ENCODE peak calls at places on chromosomes 1 and 21, in six cellular contexts. One of them, this sample, is unnamed.

GRCh38 chr1:236011641-236012040 is 53.2 kb downstream of the NID1 start:
- DNase-seq in GM12865: no peak
- DNase-seq in Calu3: no peak
- DNase-seq in MCF 10A: no peak
- DNase-seq in mammary epithelial cell: no peak
- DNase-seq in esophagus squamous epithelium: no peak
- DNase-seq in this sample: no peak

GRCh38 chr21:36127250-36127904 is 7.5 kb upstream of the CBR3 start:
- DNase-seq in GM12865: no peak
- DNase-seq in Calu3: no peak
- DNase-seq in MCF 10A: no peak
- DNase-seq in mammary epithelial cell: no peak
- DNase-seq in esophagus squamous epithelium: no peak
- DNase-seq in this sample: no peak

GRCh38 chr1:47755368-47755990 is 241.7 kb downstream of the TRABD2B start:
- DNase-seq in GM12865: peak
- DNase-seq in Calu3: peak
- DNase-seq in MCF 10A: peak
- DNase-seq in mammary epithelial cell: no peak
- DNase-seq in esophagus squamous epithelium: no peak
- DNase-seq in this sample: peak

GRCh38 chr1:207404849-207405525 is 49.1 kb upstream of the CR2 start:
- DNase-seq in GM12865: peak
- DNase-seq in Calu3: peak
- DNase-seq in MCF 10A: peak
- DNase-seq in mammary epithelial cell: peak
- DNase-seq in esophagus squamous epithelium: no peak
- DNase-seq in this sample: peak

GRCh38 chr1:234617986-234618725 is 8.2 kb upstream of the IRF2BP2 start:
- DNase-seq in GM12865: no peak
- DNase-seq in Calu3: no peak
- DNase-seq in MCF 10A: peak
- DNase-seq in mammary epithelial cell: peak
- DNase-seq in esophagus squamous epithelium: no peak
- DNase-seq in this sample: no peak

GRCh38 chr1:205588691-205589445 is 42.9 kb downstream of the ELK4 start:
- DNase-seq in GM12865: peak
- DNase-seq in Calu3: peak
- DNase-seq in MCF 10A: peak
- DNase-seq in mammary epithelial cell: no peak
- DNase-seq in esophagus squamous epithelium: no peak
- DNase-seq in this sample: no peak

GRCh38 chr1:93672477-93673158 is 9.0 kb downstream of the BCAR3 start:
- DNase-seq in GM12865: no peak
- DNase-seq in Calu3: peak
- DNase-seq in MCF 10A: no peak
- DNase-seq in mammary epithelial cell: no peak
- DNase-seq in esophagus squamous epithelium: no peak
- DNase-seq in this sample: no peak

GRCh38 chr1:219433471-219434131 is 179.3 kb downstream of the ZC3H11B start:
- DNase-seq in GM12865: no peak
- DNase-seq in Calu3: no peak
- DNase-seq in MCF 10A: no peak
- DNase-seq in mammary epithelial cell: no peak
- DNase-seq in esophagus squamous epithelium: no peak
- DNase-seq in this sample: no peak

GRCh38 chr21:36155603-36156338 is 853 bp upstream of the DOP1B start:
- DNase-seq in GM12865: peak
- DNase-seq in Calu3: peak
- DNase-seq in MCF 10A: no peak
- DNase-seq in mammary epithelial cell: peak
- DNase-seq in esophagus squamous epithelium: peak
- DNase-seq in this sample: no peak

GRCh38 chr1:211478376-211478775 is 13.6 kb downstream of the RD3 start:
- DNase-seq in GM12865: no peak
- DNase-seq in Calu3: no peak
- DNase-seq in MCF 10A: no peak
- DNase-seq in mammary epithelial cell: no peak
- DNase-seq in esophagus squamous epithelium: no peak
- DNase-seq in this sample: no peak

GRCh38 chr1:25867210-25867991 is 8.1 kb downstream of the PAQR7 start:
- DNase-seq in GM12865: no peak
- DNase-seq in Calu3: peak
- DNase-seq in MCF 10A: no peak
- DNase-seq in mammary epithelial cell: no peak
- DNase-seq in esophagus squamous epithelium: no peak
- DNase-seq in this sample: no peak

GRCh38 chr1:21904475-21904724 is 32.7 kb downstream of the HSPG2 start:
- DNase-seq in GM12865: no peak
- DNase-seq in Calu3: peak
- DNase-seq in MCF 10A: no peak
- DNase-seq in mammary epithelial cell: no peak
- DNase-seq in esophagus squamous epithelium: no peak
- DNase-seq in this sample: no peak

GRCh38 chr1:204108312-204109141 is 35.6 kb downstream of the SOX13 start:
- DNase-seq in GM12865: no peak
- DNase-seq in Calu3: no peak
- DNase-seq in MCF 10A: no peak
- DNase-seq in mammary epithelial cell: no peak
- DNase-seq in esophagus squamous epithelium: no peak
- DNase-seq in this sample: no peak

GRCh38 chr1:205575294-205575885 is 56.4 kb downstream of the ELK4 start:
- DNase-seq in GM12865: no peak
- DNase-seq in Calu3: peak
- DNase-seq in MCF 10A: no peak
- DNase-seq in mammary epithelial cell: no peak
- DNase-seq in esophagus squamous epithelium: no peak
- DNase-seq in this sample: no peak

GRCh38 chr1:212692774-212693644 is 6.6 kb downstream of the BATF3 start:
- DNase-seq in GM12865: no peak
- DNase-seq in Calu3: no peak
- DNase-seq in MCF 10A: peak
- DNase-seq in mammary epithelial cell: peak
- DNase-seq in esophagus squamous epithelium: no peak
- DNase-seq in this sample: no peak

GRCh38 chr1:97423397-97423796 is 497.4 kb downstream of the DPYD start:
- DNase-seq in GM12865: no peak
- DNase-seq in Calu3: no peak
- DNase-seq in MCF 10A: no peak
- DNase-seq in mammary epithelial cell: no peak
- DNase-seq in esophagus squamous epithelium: no peak
- DNase-seq in this sample: no peak

GRCh38 chr1:226126824-226127591 is 59.5 kb downstream of the ACBD3 start:
- DNase-seq in GM12865: no peak
- DNase-seq in Calu3: peak
- DNase-seq in MCF 10A: no peak
- DNase-seq in mammary epithelial cell: peak
- DNase-seq in esophagus squamous epithelium: no peak
- DNase-seq in this sample: no peak

GRCh38 chr1:119410977-119411376 is 4.0 kb upstream of the HSD3B2 start:
- DNase-seq in GM12865: no peak
- DNase-seq in Calu3: no peak
- DNase-seq in MCF 10A: no peak
- DNase-seq in mammary epithelial cell: no peak
- DNase-seq in esophagus squamous epithelium: no peak
- DNase-seq in this sample: no peak

DNA sequence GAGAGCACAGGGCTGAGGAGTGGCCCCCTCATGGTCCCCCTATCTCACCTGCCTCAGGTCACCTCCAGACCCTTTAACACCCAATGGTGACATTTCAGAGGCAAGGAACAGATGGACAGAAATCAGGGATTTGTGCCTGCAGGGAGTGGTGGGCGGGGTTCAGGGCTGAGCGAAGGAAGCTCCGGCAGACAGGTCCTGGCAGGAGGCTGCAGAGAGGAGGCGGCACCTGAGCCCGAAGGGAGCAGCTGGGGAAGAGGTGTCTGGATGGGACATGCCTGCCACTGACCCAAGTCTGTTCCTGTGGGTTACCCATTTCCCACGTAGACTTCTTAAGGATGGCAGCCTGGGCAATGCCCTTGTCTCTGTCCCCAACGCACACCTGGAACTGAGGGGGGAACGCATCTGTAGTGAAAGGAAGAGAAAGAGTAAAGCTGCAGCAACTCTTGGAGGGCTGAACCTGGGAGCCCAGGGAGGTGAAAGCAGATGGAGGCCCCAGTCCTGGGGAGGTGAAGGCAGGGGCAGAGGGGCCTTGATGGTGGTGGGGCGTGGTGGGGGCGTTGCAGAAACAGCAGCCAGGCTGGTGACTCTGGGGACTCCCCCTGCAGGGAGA is 61.6 kb upstream of the ADARB1 start:
- DNase-seq in GM12865: no peak
- DNase-seq in Calu3: peak
- DNase-seq in MCF 10A: peak
- DNase-seq in mammary epithelial cell: peak
- DNase-seq in esophagus squamous epithelium: no peak
- DNase-seq in this sample: no peak
- TF ChIP-seq CTCF in GM12865: no peak
- TF ChIP-seq CTCF in Calu3: no peak
- TF ChIP-seq CTCF in MCF 10A: no peak
- TF ChIP-seq CTCF in mammary epithelial cell: no peak
- TF ChIP-seq CTCF in esophagus squamous epithelium: no peak
- TF ChIP-seq CTCF in this sample: no peak

GRCh38 chr21:31180256-31181088 is 142.2 kb upstream of the KRTAP19-8 start:
- DNase-seq in GM12865: peak
- DNase-seq in Calu3: peak
- DNase-seq in MCF 10A: peak
- DNase-seq in mammary epithelial cell: peak
- DNase-seq in esophagus squamous epithelium: no peak
- DNase-seq in this sample: peak
- TF ChIP-seq CTCF in GM12865: peak
- TF ChIP-seq CTCF in Calu3: no peak
- TF ChIP-seq CTCF in MCF 10A: peak
- TF ChIP-seq CTCF in mammary epithelial cell: peak
- TF ChIP-seq CTCF in esophagus squamous epithelium: peak
- TF ChIP-seq CTCF in this sample: peak

GRCh38 chr1:239951518-239952130 is 140.1 kb upstream of the FMN2 start:
- DNase-seq in GM12865: peak
- DNase-seq in Calu3: peak
- DNase-seq in MCF 10A: peak
- DNase-seq in mammary epithelial cell: peak
- DNase-seq in esophagus squamous epithelium: no peak
- DNase-seq in this sample: peak
- TF ChIP-seq CTCF in GM12865: peak
- TF ChIP-seq CTCF in Calu3: peak
- TF ChIP-seq CTCF in MCF 10A: peak
- TF ChIP-seq CTCF in mammary epithelial cell: peak
- TF ChIP-seq CTCF in esophagus squamous epithelium: peak
- TF ChIP-seq CTCF in this sample: peak

GRCh38 chr1:230176871-230177411 is 109.9 kb downstream of the GALNT2 start:
- DNase-seq in GM12865: no peak
- DNase-seq in Calu3: no peak
- DNase-seq in MCF 10A: no peak
- DNase-seq in mammary epithelial cell: no peak
- DNase-seq in esophagus squamous epithelium: no peak
- DNase-seq in this sample: no peak
- TF ChIP-seq CTCF in GM12865: no peak
- TF ChIP-seq CTCF in Calu3: no peak
- TF ChIP-seq CTCF in MCF 10A: no peak
- TF ChIP-seq CTCF in mammary epithelial cell: no peak
- TF ChIP-seq CTCF in esophagus squamous epithelium: no peak
- TF ChIP-seq CTCF in this sample: no peak

GRCh38 chr1:41440321-41441090 is 44.0 kb downstream of the EDN2 start:
- DNase-seq in GM12865: no peak
- DNase-seq in Calu3: no peak
- DNase-seq in MCF 10A: no peak
- DNase-seq in mammary epithelial cell: no peak
- DNase-seq in esophagus squamous epithelium: no peak
- DNase-seq in this sample: no peak

GRCh38 chr1:41444796-41445195 is 39.7 kb downstream of the EDN2 start:
- DNase-seq in GM12865: no peak
- DNase-seq in Calu3: no peak
- DNase-seq in MCF 10A: no peak
- DNase-seq in mammary epithelial cell: no peak
- DNase-seq in esophagus squamous epithelium: no peak
- DNase-seq in this sample: no peak

GRCh38 chr1:41439234-41439633 is 45.2 kb downstream of the EDN2 start:
- DNase-seq in GM12865: no peak
- DNase-seq in Calu3: no peak
- DNase-seq in MCF 10A: no peak
- DNase-seq in mammary epithelial cell: no peak
- DNase-seq in esophagus squamous epithelium: no peak
- DNase-seq in this sample: no peak

GRCh38 chr1:41444246-41444645 is 40.2 kb downstream of the EDN2 start:
- DNase-seq in GM12865: no peak
- DNase-seq in Calu3: no peak
- DNase-seq in MCF 10A: no peak
- DNase-seq in mammary epithelial cell: no peak
- DNase-seq in esophagus squamous epithelium: no peak
- DNase-seq in this sample: no peak

GRCh38 chr1:41442697-41443251 is 41.7 kb downstream of the EDN2 start:
- DNase-seq in GM12865: no peak
- DNase-seq in Calu3: no peak
- DNase-seq in MCF 10A: no peak
- DNase-seq in mammary epithelial cell: peak
- DNase-seq in esophagus squamous epithelium: no peak
- DNase-seq in this sample: no peak
- TF ChIP-seq CTCF in GM12865: no peak
- TF ChIP-seq CTCF in Calu3: no peak
- TF ChIP-seq CTCF in MCF 10A: no peak
- TF ChIP-seq CTCF in mammary epithelial cell: no peak
- TF ChIP-seq CTCF in esophagus squamous epithelium: no peak
- TF ChIP-seq CTCF in this sample: no peak

GRCh38 chr1:179293340-179294327 is at the start of gene SOAT1:
- DNase-seq in GM12865: peak
- DNase-seq in Calu3: peak
- DNase-seq in MCF 10A: peak
- DNase-seq in mammary epithelial cell: peak
- DNase-seq in esophagus squamous epithelium: peak
- DNase-seq in this sample: peak
- TF ChIP-seq CTCF in GM12865: no peak
- TF ChIP-seq CTCF in Calu3: peak
- TF ChIP-seq CTCF in MCF 10A: peak
- TF ChIP-seq CTCF in mammary epithelial cell: no peak
- TF ChIP-seq CTCF in esophagus squamous epithelium: no peak
- TF ChIP-seq CTCF in this sample: peak

DNA sequence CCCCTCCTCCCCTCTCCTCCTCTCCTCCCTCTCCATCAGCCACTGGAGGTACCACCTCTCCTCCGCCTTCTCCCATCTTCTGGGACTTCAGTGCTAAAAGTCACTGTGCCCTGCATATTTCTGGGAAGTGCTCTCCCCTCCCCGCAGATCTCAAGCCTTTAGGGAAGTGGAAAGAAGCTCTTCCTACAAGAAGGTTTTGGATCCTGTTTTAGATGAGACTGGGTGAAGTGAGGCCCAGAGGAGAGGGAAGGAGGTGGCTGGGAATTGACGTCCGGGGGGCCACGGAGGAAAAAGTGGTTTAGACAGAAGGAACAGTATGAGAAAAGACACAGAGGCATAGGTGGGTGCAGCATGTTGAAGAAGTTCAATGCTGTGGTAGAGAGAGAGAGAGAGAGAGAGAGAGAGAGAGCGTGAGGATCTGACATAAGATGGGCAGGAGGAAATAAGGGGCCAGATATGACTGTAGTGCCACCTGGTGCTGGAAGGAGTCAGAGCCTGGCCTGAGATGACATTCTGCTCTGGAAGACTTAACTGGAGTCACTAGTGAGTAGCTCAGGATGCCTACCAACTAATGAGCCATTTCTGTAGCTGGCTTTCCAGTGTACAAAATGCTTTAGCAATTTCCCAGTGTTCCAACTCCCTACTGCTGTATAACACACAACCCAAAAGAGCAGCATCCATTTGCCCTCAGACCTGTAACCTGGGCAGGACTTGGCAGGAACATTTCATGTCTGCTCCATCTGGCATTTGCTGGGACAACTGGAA is 16.7 kb upstream of the ZSCAN20 start:
- DNase-seq in GM12865: peak
- DNase-seq in Calu3: peak
- DNase-seq in MCF 10A: peak
- DNase-seq in mammary epithelial cell: peak
- DNase-seq in esophagus squamous epithelium: no peak
- DNase-seq in this sample: peak
- TF ChIP-seq CTCF in GM12865: peak
- TF ChIP-seq CTCF in Calu3: peak
- TF ChIP-seq CTCF in MCF 10A: peak
- TF ChIP-seq CTCF in mammary epithelial cell: peak
- TF ChIP-seq CTCF in esophagus squamous epithelium: peak
- TF ChIP-seq CTCF in this sample: peak